ENCODE peak calls at places on chromosomes 1 and 21, in four cellular contexts. H, A, E and R are unnamed samples.

GRCh38 chr1:47690341-47691244 is 252.7 kb downstream of the FOXD2 start:
- DNase-seq in H (no peak), A (no peak), E (no peak), R (no peak)

GRCh38 chr1:10744044-10744443 is 52.4 kb downstream of the CASZ1 start:
- DNase-seq in H (no peak), A (no peak), E (no peak), R (no peak)

GRCh38 chr1:63691672-63692425 is 82.0 kb upstream of the ROR1 start:
- DNase-seq in H (peak), A (no peak), E (peak), R (peak)

GRCh38 chr21:46409641-46410406 is 48.9 kb upstream of the DIP2A start:
- DNase-seq in H (no peak), A (no peak), E (no peak), R (no peak)

GRCh38 chr1:1462318-1462966 is 9.1 kb upstream of the ATAD3B start:
- DNase-seq in H (no peak), A (peak), E (peak), R (no peak)

GRCh38 chr1:228494044-228494353 is 6.8 kb downstream of the RNF187 start:
- DNase-seq in H (no peak), A (no peak), E (no peak), R (no peak)

GRCh38 chr1:9842781-9843575 is 19.2 kb upstream of the CLSTN1 start:
- DNase-seq in H (no peak), A (no peak), E (no peak), R (no peak)

GRCh38 chr1:176055398-176055797 is 151.7 kb downstream of the COP1 start:
- DNase-seq in H (no peak), A (no peak), E (no peak), R (no peak)

GRCh38 chr1:153565529-153566374 is at the start of gene S100A2:
- DNase-seq in H (peak), A (peak), E (peak), R (no peak)

GRCh38 chr1:61207416-61207815 is 125.1 kb downstream of the NFIA start:
- DNase-seq in H (no peak), A (no peak), E (no peak), R (no peak)

GRCh38 chr1:173329747-173330146 is 122.6 kb upstream of the TNFSF4 start:
- DNase-seq in H (no peak), A (no peak), E (no peak), R (no peak)

GRCh38 chr1:234869182-234870019 is 259.2 kb downstream of the TOMM20 start:
- DNase-seq in H (peak), A (no peak), E (no peak), R (no peak)

GRCh38 chr21:32525282-32525681 is 60.0 kb downstream of the TCP10L start:
- DNase-seq in H (no peak), A (no peak), E (no peak), R (no peak)

GRCh38 chr1:187474266-187474665 is 645.5 kb downstream of the PLA2G4A start:
- DNase-seq in H (no peak), A (no peak), E (no peak), R (no peak)

GRCh38 chr1:97137862-97138514 is 416.4 kb downstream of the PTBP2 start:
- DNase-seq in H (no peak), A (peak), E (peak), R (peak)

GRCh38 chr1:244349581-244350001 is 102.1 kb downstream of the ADSS2 start:
- DNase-seq in H (no peak), A (no peak), E (no peak), R (no peak)

GRCh38 chr1:206512521-206513180 is 5.3 kb downstream of the RASSF5 start:
- DNase-seq in H (no peak), A (no peak), E (no peak), R (no peak)

GRCh38 chr1:7679159-7679872 is 91.8 kb upstream of the VAMP3 start:
- DNase-seq in H (no peak), A (no peak), E (no peak), R (no peak)

GRCh38 chr21:38814126-38815059 is 8.7 kb downstream of the ETS2 start:
- DNase-seq in H (no peak), A (no peak), E (no peak), R (no peak)

GRCh38 chr1:107682467-107682866 is 282.5 kb downstream of the VAV3 start:
- DNase-seq in H (no peak), A (no peak), E (no peak), R (peak)

GRCh38 chr1:156766288-156767100 is 841 bp upstream of the PRCC start:
- DNase-seq in H (no peak), A (no peak), E (no peak), R (no peak)

GRCh38 chr21:17406202-17406601 is 106.6 kb upstream of the CXADR start:
- DNase-seq in H (no peak), A (no peak), E (no peak), R (no peak)

GRCh38 chr1:24015226-24016210 is 35.4 kb upstream of the SRSF10 start:
- DNase-seq in H (no peak), A (no peak), E (no peak), R (no peak)

GRCh38 chr1:245105042-245105441 is 49.7 kb upstream of the KIF26B start:
- DNase-seq in H (no peak), A (no peak), E (no peak), R (no peak)

GRCh38 chr1:21290546-21290944 is 282 bp upstream of the ECE1 start:
- DNase-seq in H (no peak), A (peak), E (no peak), R (no peak)

GRCh38 chr1:76868916-76869315 is 1.6 kb downstream of the ST6GALNAC5 start:
- DNase-seq in H (no peak), A (no peak), E (no peak), R (no peak)

GRCh38 chr1:119713538-119714456 is 2.1 kb downstream of the PHGDH start:
- DNase-seq in H (no peak), A (no peak), E (no peak), R (peak)

GRCh38 chr21:37700641-37701202 is 215.5 kb downstream of the KCNJ6 start:
- DNase-seq in H (peak), A (peak), E (peak), R (peak)

GRCh38 chr1:175470078-175470477 is 273.3 kb downstream of the TNR start:
- DNase-seq in H (no peak), A (no peak), E (no peak), R (no peak)

GRCh38 chr1:72516826-72517225 is 234.5 kb upstream of the NEGR1 start:
- DNase-seq in H (no peak), A (no peak), E (no peak), R (no peak)

GRCh38 chr1:246930830-246931548 is 759 bp downstream of the AHCTF1 start:
- DNase-seq in H (peak), A (no peak), E (peak), R (peak)

GRCh38 chr1:26317612-26318337 is at the start of gene CD52:
- DNase-seq in H (peak), A (peak), E (no peak), R (no peak)

GRCh38 chr1:220462756-220463155 is 65.2 kb upstream of the MARK1 start:
- DNase-seq in H (peak), A (no peak), E (no peak), R (no peak)

GRCh38 chr1:44515416-44515815 is 110.4 kb downstream of the RNF220 start:
- DNase-seq in H (no peak), A (no peak), E (no peak), R (no peak)

DNA sequence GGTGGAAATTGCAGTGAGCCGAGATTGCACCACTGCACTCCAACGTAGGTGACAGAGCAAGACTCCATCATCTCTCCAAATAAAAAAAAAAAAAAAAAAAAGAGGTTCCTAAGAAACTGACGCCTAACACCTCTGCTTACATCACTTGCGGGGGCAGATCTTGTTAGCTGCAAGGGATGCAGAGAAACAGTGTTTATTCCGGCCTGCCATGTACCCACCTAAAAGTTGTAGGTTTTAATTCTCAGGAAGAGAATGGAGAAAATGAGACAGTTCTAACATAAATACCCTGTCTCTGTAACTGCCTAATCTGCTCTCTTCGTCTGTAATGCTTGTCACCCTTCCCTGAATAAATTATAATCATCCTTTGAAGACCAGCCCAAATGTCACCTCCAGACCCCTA is 9.0 kb upstream of the SRSF4 start:
- DNase-seq in H (no peak), A (no peak), E (no peak), R (no peak)
- TF ChIP-seq TARDBP in H (no peak), A (no peak), E (no peak), R (no peak)

GRCh38 chr21:34642211-34643075 is 26.4 kb upstream of the CLIC6 start:
- DNase-seq in H (no peak), A (peak), E (no peak), R (no peak)
- TF ChIP-seq TARDBP in H (no peak), A (no peak), E (no peak), R (no peak)

DNA sequence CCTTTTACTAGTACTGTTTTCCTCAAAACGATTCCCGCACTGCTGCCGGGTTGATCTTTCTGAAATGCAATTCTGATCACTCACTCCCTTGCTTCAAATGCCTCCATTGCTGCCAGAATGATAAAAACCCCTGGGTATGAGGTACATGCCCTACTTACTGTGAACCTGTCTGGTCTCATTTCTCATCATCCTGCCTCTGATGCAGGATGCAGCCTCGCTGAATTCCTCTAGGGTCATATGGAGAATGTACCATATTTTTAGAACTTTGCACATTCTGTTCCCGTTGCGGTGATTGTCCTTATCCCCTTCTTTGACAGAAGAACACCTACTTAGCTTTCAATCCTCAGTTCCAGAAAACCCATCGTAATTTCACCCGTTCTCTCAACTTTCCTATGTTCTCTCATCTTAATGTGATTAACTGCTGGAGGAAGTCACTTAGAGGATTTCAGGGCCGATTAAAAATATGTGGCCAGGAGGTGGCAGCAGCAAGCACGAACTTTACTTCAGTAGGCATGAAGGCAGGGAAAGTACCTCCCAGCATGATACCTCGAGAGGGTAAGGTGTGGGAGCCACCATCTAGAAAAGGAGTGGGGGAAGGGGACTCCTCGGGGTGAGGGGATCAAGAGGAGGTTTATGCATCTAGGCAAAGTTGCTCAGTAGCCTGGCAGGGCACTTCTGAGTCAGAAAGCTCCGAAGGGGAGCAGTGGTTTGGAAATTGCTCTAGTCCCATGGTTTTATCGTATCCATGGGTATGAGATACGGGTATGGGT is 361.5 kb upstream of the ZP4 start:
- DNase-seq in H (peak), A (no peak), E (no peak), R (peak)
- TF ChIP-seq TARDBP in H (no peak), A (no peak), E (no peak), R (no peak)

DNA sequence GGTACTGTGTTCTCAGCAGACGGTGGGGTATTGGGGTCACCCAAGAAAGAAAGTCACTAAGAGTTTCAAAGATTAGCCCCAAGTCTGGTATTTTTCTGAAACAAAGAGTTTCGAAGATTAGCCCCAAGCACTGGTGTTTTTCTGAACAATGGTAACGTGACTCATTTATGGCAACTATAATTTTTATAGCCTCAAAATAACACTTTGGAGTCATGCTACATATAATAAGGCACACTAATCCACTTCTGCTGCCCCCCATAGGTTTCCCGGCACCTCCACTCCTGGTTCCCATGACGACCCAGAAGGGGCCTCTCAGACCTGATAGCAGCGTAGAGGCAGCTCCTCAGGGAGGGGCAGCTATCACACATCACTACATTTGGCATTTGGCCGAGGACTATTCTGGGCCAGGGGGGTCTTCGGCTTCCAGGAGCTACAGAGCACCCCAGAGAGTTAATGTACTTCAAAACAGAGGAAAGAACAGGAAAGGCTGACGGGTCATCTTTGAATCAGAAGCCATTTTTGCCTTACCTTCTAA is 23.3 kb downstream of the CAPN8 start:
- DNase-seq in H (no peak), A (no peak), E (no peak), R (no peak)
- TF ChIP-seq TARDBP in H (no peak), A (no peak), E (no peak), R (no peak)

GRCh38 chr21:35337573-35337972 is 288.5 kb upstream of the RUNX1 start:
- DNase-seq in H (no peak), A (no peak), E (no peak), R (no peak)

GRCh38 chr21:35333831-35334593 is 284.9 kb upstream of the RUNX1 start:
- DNase-seq in H (no peak), A (no peak), E (no peak), R (no peak)

GRCh38 chr21:35336534-35336933 is 287.4 kb upstream of the RUNX1 start:
- DNase-seq in H (peak), A (no peak), E (no peak), R (no peak)

GRCh38 chr21:35338281-35338680 is 289.2 kb upstream of the RUNX1 start:
- DNase-seq in H (no peak), A (no peak), E (no peak), R (no peak)

DNA sequence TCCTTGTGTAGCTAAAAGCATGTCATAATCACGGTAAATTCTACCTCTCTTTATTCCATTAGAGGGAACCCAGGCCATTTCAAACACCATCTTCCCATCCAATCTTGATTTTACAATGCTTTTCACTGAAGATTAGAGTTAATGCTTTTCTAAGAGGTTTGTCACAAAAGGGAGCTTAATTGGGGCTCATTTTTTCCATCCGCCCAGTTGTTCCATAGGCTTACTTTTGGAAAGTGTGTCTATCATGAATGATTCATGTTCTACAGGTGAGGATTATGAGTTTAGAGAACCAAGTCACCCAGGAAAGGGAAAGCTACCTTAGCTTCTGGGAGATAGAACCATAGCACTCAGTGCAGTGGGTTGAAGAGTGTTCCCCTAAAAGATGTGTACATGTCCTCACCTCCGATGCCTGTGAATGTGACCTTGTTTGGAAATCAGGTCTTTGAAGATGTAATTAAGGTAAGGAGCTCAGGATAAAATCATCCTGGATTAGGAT is 286.9 kb upstream of the RUNX1 start:
- DNase-seq in H (no peak), A (no peak), E (no peak), R (no peak)
- TF ChIP-seq TARDBP in H (no peak), A (no peak), E (no peak), R (no peak)

GRCh38 chr1:117709398-117709797 is 103.5 kb downstream of the TENT5C start:
- DNase-seq in H (no peak), A (no peak), E (no peak), R (no peak)
- TF ChIP-seq TARDBP in H (no peak), A (no peak), E (no peak), R (no peak)

DNA sequence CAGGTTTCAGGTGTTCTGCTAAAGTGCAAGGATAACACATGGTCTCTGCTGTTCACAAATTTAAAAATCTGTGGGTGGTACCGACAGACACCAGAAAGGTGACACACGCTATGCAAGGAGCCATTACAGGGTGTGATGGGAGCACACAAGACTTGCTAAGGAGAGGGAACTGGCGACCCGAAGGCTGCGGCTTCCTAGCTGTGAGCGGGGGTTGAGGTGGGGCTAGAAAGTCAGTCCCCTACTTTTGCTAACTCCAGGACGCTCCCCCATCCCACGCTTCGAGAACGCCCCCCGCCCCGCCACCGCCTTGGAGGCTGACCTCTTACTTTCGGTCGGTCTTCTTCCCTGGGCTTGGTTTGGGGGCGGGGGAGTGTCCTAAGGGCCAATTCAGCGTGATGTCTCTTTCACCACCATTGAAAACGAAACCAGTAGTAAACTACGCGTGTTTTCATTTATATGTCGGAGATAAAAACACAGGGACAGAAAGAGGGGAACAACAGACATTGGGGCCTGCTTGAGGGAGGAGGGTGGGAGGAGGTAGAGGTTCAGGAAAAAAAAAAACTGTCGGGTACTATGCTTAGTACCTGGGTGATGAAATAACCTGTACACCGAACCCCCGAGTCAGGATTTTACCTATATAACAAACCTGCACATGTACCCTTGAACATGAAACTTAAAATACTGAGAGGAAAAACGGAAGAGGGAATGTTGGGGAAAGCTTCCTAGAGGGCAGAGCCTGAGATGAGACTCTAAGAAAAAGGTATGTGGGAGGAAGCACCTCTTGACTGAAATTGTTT is 1.1 kb downstream of the CKS1B start:
- DNase-seq in H (peak), A (peak), E (no peak), R (no peak)
- TF ChIP-seq TARDBP in H (no peak), A (no peak), E (no peak), R (no peak)

DNA sequence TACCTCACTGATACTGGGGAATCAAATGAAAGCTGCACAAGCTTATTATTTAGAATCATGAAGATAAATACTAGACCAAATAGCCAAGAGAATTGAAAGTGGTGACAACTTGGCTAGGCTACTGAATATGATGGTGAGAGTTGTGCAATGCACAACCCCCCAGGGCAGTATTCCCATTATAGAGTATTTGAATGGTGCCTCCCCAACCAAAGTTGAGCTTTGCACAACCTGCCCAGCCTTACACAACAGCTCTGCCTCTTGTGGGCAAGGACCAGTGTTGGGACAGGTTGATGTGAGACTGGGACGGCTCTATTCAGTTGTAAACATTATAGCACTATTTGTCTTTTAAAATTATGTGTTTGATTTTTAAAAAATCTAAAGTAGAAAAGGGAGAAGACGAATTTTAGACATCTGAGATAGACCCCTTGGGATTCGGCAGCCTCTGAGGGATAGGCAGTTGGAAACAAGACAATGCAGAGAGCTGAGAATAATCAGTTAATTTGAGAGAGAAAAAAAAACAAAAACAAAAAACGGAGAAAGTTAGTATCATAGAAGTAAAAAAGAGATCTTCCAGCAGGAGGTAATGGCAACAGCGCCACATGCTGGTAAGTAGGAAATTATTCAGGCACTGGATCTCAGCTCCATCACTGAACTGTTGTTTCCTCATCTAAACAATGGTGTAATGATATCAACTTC is 91.0 kb upstream of the KCNA3 start:
- DNase-seq in H (peak), A (no peak), E (peak), R (peak)
- TF ChIP-seq TARDBP in H (no peak), A (no peak), E (no peak), R (no peak)